ENCODE peak calls at places on chromosomes 6 and 20, in four cellular contexts. O is H1, S is HepG2, L is GM12878. H is an unnamed sample. For H3K9me3, the result is how much of the 10 kb centered on the place peaks cover.

GRCh38 chr6:81734081-81734480 is 18.4 kb downstream of the TENT5A start:
- DNase-seq in O (no peak), S (peak), L (no peak), H (no peak)

GRCh38 chr20:17624551-17625245 is 54.8 kb downstream of the DSTN start:
- DNase-seq in O (no peak), S (no peak), L (no peak), H (no peak)

GRCh38 chr6:24188571-24188970 is 62.6 kb downstream of the NRSN1 start:
- DNase-seq in O (no peak), S (no peak), L (no peak), H (no peak)

GRCh38 chr20:48247961-48248360 is 462.7 kb upstream of the SULF2 start:
- DNase-seq in O (no peak), S (no peak), L (no peak), H (no peak)

GRCh38 chr6:24872769-24873168 is 63.0 kb downstream of the RIPOR2 start:
- DNase-seq in O (no peak), S (no peak), L (no peak), H (no peak)

GRCh38 chr20:60761056-60761455 is 491.0 kb upstream of the CDH4 start:
- DNase-seq in O (no peak), S (no peak), L (no peak), H (no peak)

GRCh38 chr6:43095939-43096338 is 19.8 kb downstream of the PTK7 start:
- DNase-seq in O (no peak), S (no peak), L (no peak), H (no peak)

GRCh38 chr20:48606841-48607543 is 220.8 kb downstream of the PREX1 start:
- DNase-seq in O (no peak), S (no peak), L (no peak), H (no peak)

GRCh38 chr6:35128496-35128895 is 12.6 kb downstream of the TCP11 start:
- DNase-seq in O (no peak), S (no peak), L (no peak), H (no peak)

GRCh38 chr6:53431704-53432103 is 83.0 kb upstream of the ELOVL5 start:
- DNase-seq in O (no peak), S (no peak), L (no peak), H (no peak)

GRCh38 chr20:22862645-22863230 is 172.4 kb upstream of the SSTR4 start:
- DNase-seq in O (no peak), S (no peak), L (no peak), H (no peak)

GRCh38 chr20:49627329-49627761 is 59.4 kb upstream of the PTGIS start:
- DNase-seq in O (no peak), S (no peak), L (no peak), H (no peak)

GRCh38 chr6:52587001-52587400 is 10.1 kb upstream of the TRAM2 start:
- DNase-seq in O (no peak), S (no peak), L (no peak), H (no peak)

GRCh38 chr20:54209216-54209813 is 1.4 kb downstream of the PFDN4 start:
- DNase-seq in O (no peak), S (peak), L (no peak), H (no peak)

GRCh38 chr6:150143521-150144293 is 863 bp downstream of the PPP1R14C start:
- DNase-seq in O (no peak), S (no peak), L (no peak), H (no peak)

GRCh38 chr6:125169058-125169457 is 15.5 kb downstream of the TPD52L1 start:
- DNase-seq in O (no peak), S (no peak), L (no peak), H (no peak)

GRCh38 chr6:145736854-145737181 is 1.5 kb upstream of the EPM2A start:
- DNase-seq in O (no peak), S (no peak), L (no peak), H (no peak)

GRCh38 chr6:165345700-165346099 is 36.3 kb upstream of the C6orf118 start:
- DNase-seq in O (no peak), S (no peak), L (no peak), H (no peak)

GRCh38 chr20:891121-892080 is 24.7 kb downstream of the ANGPT4 start:
- DNase-seq in O (no peak), S (no peak), L (peak), H (no peak)

GRCh38 chr6:83038246-83038645 is 27.4 kb downstream of the UBE3D start:
- DNase-seq in O (no peak), S (no peak), L (no peak), H (no peak)

GRCh38 chr6:14665827-14666724 is 548.5 kb downstream of the CD83 start:
- DNase-seq in O (no peak), S (no peak), L (no peak), H (no peak)

GRCh38 chr20:1309439-1309847 is 19.5 kb downstream of the SDCBP2 start:
- DNase-seq in O (no peak), S (no peak), L (no peak), H (no peak)

GRCh38 chr6:31401403-31401802 is 2.0 kb upstream of the MICA start:
- DNase-seq in O (no peak), S (peak), L (no peak), H (no peak)

GRCh38 chr6:149683256-149683860 is 34.5 kb downstream of the LATS1 start:
- DNase-seq in O (no peak), S (no peak), L (no peak), H (no peak)

GRCh38 chr6:110949679-110950285 is 8.7 kb upstream of the GTF3C6 start:
- DNase-seq in O (no peak), S (no peak), L (no peak), H (no peak)

GRCh38 chr20:48910360-48910781 is 11.1 kb upstream of the ARFGEF2 start:
- DNase-seq in O (no peak), S (no peak), L (no peak), H (no peak)

GRCh38 chr6:168370310-168370991 is 50.9 kb upstream of the DACT2 start:
- DNase-seq in O (peak), S (peak), L (no peak), H (peak)

GRCh38 chr6:89508755-89509563 is 76.0 kb downstream of the ANKRD6 start:
- DNase-seq in O (no peak), S (peak), L (no peak), H (no peak)

GRCh38 chr20:62975812-62976413 is 23.4 kb downstream of the SLC17A9 start:
- DNase-seq in O (no peak), S (no peak), L (no peak), H (no peak)

GRCh38 chr20:62979310-62979709 is 26.8 kb downstream of the SLC17A9 start:
- DNase-seq in O (no peak), S (no peak), L (no peak), H (no peak)

GRCh38 chr20:62979876-62980373 is 26.8 kb downstream of the BHLHE23 start:
- DNase-seq in O (no peak), S (no peak), L (no peak), H (no peak)

GRCh38 chr20:62978559-62978938 is 26.0 kb downstream of the SLC17A9 start:
- DNase-seq in O (no peak), S (no peak), L (no peak), H (no peak)

GRCh38 chr20:62977613-62978558 is 25.4 kb downstream of the SLC17A9 start:
- DNase-seq in O (no peak), S (no peak), L (peak), H (no peak)
- H3K9me3 ChIP-seq in O (under half), S (under half), L (under half), H (under half)

GRCh38 chr6:101294676-101295075 is 98.8 kb upstream of the GRIK2 start:
- DNase-seq in O (no peak), S (no peak), L (no peak), H (no peak)
- TF ChIP-seq YY1 in O (no peak), S (no peak), L (no peak), H (no peak)

GRCh38 chr6:29617782-29618557 is 15.0 kb downstream of the GABBR1 start:
- DNase-seq in O (no peak), S (no peak), L (no peak), H (no peak)
- TF ChIP-seq SUZ12 in O (no peak), S (no peak), L (no peak), H (no peak)

GRCh38 chr6:121319112-121319553 is 15.1 kb downstream of the TBC1D32 start:
- DNase-seq in O (no peak), S (peak), L (no peak), H (no peak)
- H3K9me3 ChIP-seq in O (under half), S (under half), L (under half), H (under half)

GRCh38 chr6:138110229-138110628 is 3.0 kb upstream of the PERP start:
- DNase-seq in O (no peak), S (no peak), L (no peak), H (no peak)

GRCh38 chr6:138107078-138107751 is at the start of gene PERP:
- DNase-seq in O (no peak), S (peak), L (no peak), H (no peak)

GRCh38 chr6:138106665-138107077 is 548 bp downstream of the PERP start:
- DNase-seq in O (no peak), S (no peak), L (no peak), H (no peak)

GRCh38 chr6:138107752-138108592 is 753 bp upstream of the PERP start:
- DNase-seq in O (no peak), S (peak), L (no peak), H (no peak)

DNA sequence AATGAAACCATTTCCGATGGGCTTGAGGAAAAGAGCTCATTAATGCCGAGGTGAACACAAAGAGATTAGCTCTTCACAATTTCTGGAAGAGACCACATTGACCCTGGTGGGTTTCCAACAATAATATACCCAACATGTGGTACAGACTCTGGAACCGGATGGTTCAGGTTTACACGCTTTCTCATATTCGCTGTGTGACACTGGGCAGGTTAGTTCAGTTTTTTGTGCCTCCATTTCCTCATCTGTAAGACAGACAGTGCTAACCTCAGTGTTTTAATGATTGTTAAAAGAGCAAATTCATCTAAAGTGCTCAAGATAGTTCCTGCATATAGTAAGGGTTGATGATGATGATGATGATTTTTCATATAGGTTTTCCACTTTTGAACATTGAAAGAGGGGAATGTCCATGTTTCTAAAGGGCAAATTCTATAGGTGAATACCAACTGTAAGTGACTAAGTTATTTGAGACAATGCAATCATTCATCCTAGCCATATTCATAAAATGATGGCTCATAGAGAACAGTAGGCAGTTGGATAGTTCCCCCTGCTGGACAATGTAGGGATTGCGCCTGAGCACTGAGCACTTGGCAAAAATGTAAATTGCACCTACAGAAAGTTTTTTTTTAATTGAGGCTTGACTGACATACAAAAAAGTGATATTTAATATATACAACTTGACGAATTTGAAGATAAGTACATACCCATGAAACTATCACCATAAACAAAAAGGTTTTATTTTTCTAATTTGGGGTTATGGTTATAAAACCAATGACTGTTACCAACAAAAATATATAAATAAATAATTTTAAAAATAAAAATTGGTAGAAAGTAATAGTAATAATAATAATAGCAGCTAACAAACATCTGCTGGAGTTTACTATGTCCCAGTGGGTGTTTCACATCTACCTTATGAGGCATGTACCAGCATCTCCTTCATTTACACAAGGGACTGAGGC is 2.1 kb upstream of the PERP start:
- DNase-seq in O (no peak), S (peak), L (peak), H (peak)
- TF ChIP-seq YY1 in O (no peak), S (no peak), L (peak), H (no peak)

GRCh38 chr20:24955045-24955444 is 6.0 kb downstream of the CST7 start:
- DNase-seq in O (no peak), S (no peak), L (peak), H (no peak)
- TF ChIP-seq SUZ12 in O (no peak), S (no peak), L (no peak), H (no peak)

GRCh38 chr6:97822632-97823031 is 539.6 kb upstream of the MMS22L start:
- DNase-seq in O (no peak), S (no peak), L (no peak), H (no peak)

GRCh38 chr6:97813881-97814280 is 530.9 kb upstream of the MMS22L start:
- DNase-seq in O (no peak), S (no peak), L (no peak), H (no peak)

GRCh38 chr6:97815413-97815812 is 532.4 kb upstream of the MMS22L start:
- DNase-seq in O (no peak), S (no peak), L (no peak), H (no peak)

GRCh38 chr6:97819680-97820079 is 536.7 kb upstream of the MMS22L start:
- DNase-seq in O (no peak), S (no peak), L (no peak), H (no peak)
- H3K9me3 ChIP-seq in O (under half), S (under half), L (under half), H (under half)